ENCODE peak calls at places on chromosomes 16 and 17, in four cellular contexts. One of them, this sample, is unnamed. For H3K36me3, the result is how much of the 10 kb centered on the place peaks cover.

GRCh38 chr17:57875109-57876022 is 25.5 kb upstream of the MRPS23 start:
- DNase-seq in GM12878: no peak
- DNase-seq in astrocyte: peak
- DNase-seq in PC-9: peak
- DNase-seq in this sample: peak

GRCh38 chr17:39485555-39485954 is 24.3 kb downstream of the CDK12 start:
- DNase-seq in GM12878: no peak
- DNase-seq in astrocyte: peak
- DNase-seq in PC-9: peak
- DNase-seq in this sample: peak

GRCh38 chr16:74720579-74720978 is 19.9 kb upstream of the MLKL start:
- DNase-seq in GM12878: no peak
- DNase-seq in astrocyte: no peak
- DNase-seq in PC-9: no peak
- DNase-seq in this sample: no peak

GRCh38 chr17:11682646-11683045 is 84.4 kb downstream of the DNAH9 start:
- DNase-seq in GM12878: no peak
- DNase-seq in astrocyte: no peak
- DNase-seq in PC-9: no peak
- DNase-seq in this sample: no peak

GRCh38 chr16:50263940-50264929 is 2.1 kb upstream of the ADCY7 start:
- DNase-seq in GM12878: peak
- DNase-seq in astrocyte: peak
- DNase-seq in PC-9: no peak
- DNase-seq in this sample: peak

GRCh38 chr16:58481931-58482330 is 18.0 kb upstream of the NDRG4 start:
- DNase-seq in GM12878: no peak
- DNase-seq in astrocyte: peak
- DNase-seq in PC-9: no peak
- DNase-seq in this sample: no peak

GRCh38 chr16:49598386-49599170 is 225.0 kb downstream of the C16orf78 start:
- DNase-seq in GM12878: peak
- DNase-seq in astrocyte: no peak
- DNase-seq in PC-9: no peak
- DNase-seq in this sample: no peak

GRCh38 chr16:10121496-10121895 is 60.7 kb downstream of the GRIN2A start:
- DNase-seq in GM12878: no peak
- DNase-seq in astrocyte: peak
- DNase-seq in PC-9: no peak
- DNase-seq in this sample: peak

GRCh38 chr17:73485130-73485529 is 159.1 kb downstream of the SDK2 start:
- DNase-seq in GM12878: no peak
- DNase-seq in astrocyte: no peak
- DNase-seq in PC-9: no peak
- DNase-seq in this sample: no peak

GRCh38 chr16:1871974-1872635 is at the start of gene MEIOB:
- DNase-seq in GM12878: no peak
- DNase-seq in astrocyte: no peak
- DNase-seq in PC-9: peak
- DNase-seq in this sample: no peak

GRCh38 chr16:57575468-57576277 is 33.2 kb downstream of the ADGRG5 start:
- DNase-seq in GM12878: no peak
- DNase-seq in astrocyte: no peak
- DNase-seq in PC-9: no peak
- DNase-seq in this sample: no peak

GRCh38 chr16:2033057-2033911 is 6.6 kb downstream of the NHERF2 start:
- DNase-seq in GM12878: no peak
- DNase-seq in astrocyte: peak
- DNase-seq in PC-9: peak
- DNase-seq in this sample: no peak

GRCh38 chr16:87576191-87576590 is 26.1 kb upstream of the JPH3 start:
- DNase-seq in GM12878: no peak
- DNase-seq in astrocyte: no peak
- DNase-seq in PC-9: no peak
- DNase-seq in this sample: no peak

GRCh38 chr16:4795181-4795827 is at the start of gene SMIM22:
- DNase-seq in GM12878: no peak
- DNase-seq in astrocyte: no peak
- DNase-seq in PC-9: peak
- DNase-seq in this sample: no peak

GRCh38 chr17:7035591-7036368 is at the start of gene SLC16A13:
- DNase-seq in GM12878: peak
- DNase-seq in astrocyte: peak
- DNase-seq in PC-9: peak
- DNase-seq in this sample: peak

GRCh38 chr16:87345721-87346424 is 28.7 kb upstream of the C16orf95 start:
- DNase-seq in GM12878: no peak
- DNase-seq in astrocyte: no peak
- DNase-seq in PC-9: no peak
- DNase-seq in this sample: no peak

GRCh38 chr16:2720719-2721633 is 952 bp upstream of the PRSS27 start:
- DNase-seq in GM12878: peak
- DNase-seq in astrocyte: peak
- DNase-seq in PC-9: peak
- DNase-seq in this sample: peak

GRCh38 chr16:67447508-67448076 is 16.7 kb downstream of the HSD11B2 start:
- DNase-seq in GM12878: peak
- DNase-seq in astrocyte: no peak
- DNase-seq in PC-9: peak
- DNase-seq in this sample: peak

GRCh38 chr16:28873543-28874201 is 4.6 kb upstream of the ATP2A1 start:
- DNase-seq in GM12878: no peak
- DNase-seq in astrocyte: no peak
- DNase-seq in PC-9: peak
- DNase-seq in this sample: no peak

GRCh38 chr16:4494746-4495490 is 18.7 kb downstream of the HMOX2 start:
- DNase-seq in GM12878: no peak
- DNase-seq in astrocyte: peak
- DNase-seq in PC-9: peak
- DNase-seq in this sample: peak

GRCh38 chr17:82217530-82218204 is 5.0 kb upstream of the CCDC57 start:
- DNase-seq in GM12878: no peak
- DNase-seq in astrocyte: peak
- DNase-seq in PC-9: peak
- DNase-seq in this sample: peak

GRCh38 chr16:10266809-10267208 is 84.6 kb upstream of the GRIN2A start:
- DNase-seq in GM12878: peak
- DNase-seq in astrocyte: no peak
- DNase-seq in PC-9: no peak
- DNase-seq in this sample: no peak

GRCh38 chr17:40311575-40311974 is 2.6 kb downstream of the RARA start:
- DNase-seq in GM12878: no peak
- DNase-seq in astrocyte: no peak
- DNase-seq in PC-9: peak
- DNase-seq in this sample: no peak

GRCh38 chr17:64006361-64007088 is 8.4 kb downstream of the PRR29 start:
- DNase-seq in GM12878: no peak
- DNase-seq in astrocyte: no peak
- DNase-seq in PC-9: no peak
- DNase-seq in this sample: no peak

GRCh38 chr16:50273888-50274770 is 7.8 kb downstream of the ADCY7 start:
- DNase-seq in GM12878: peak
- DNase-seq in astrocyte: no peak
- DNase-seq in PC-9: no peak
- DNase-seq in this sample: no peak

GRCh38 chr16:593406-593805 is 3.5 kb downstream of the RAB40C start:
- DNase-seq in GM12878: no peak
- DNase-seq in astrocyte: no peak
- DNase-seq in PC-9: peak
- DNase-seq in this sample: peak

GRCh38 chr17:76383645-76384221 is 676 bp upstream of the SPHK1 start:
- DNase-seq in GM12878: no peak
- DNase-seq in astrocyte: peak
- DNase-seq in PC-9: no peak
- DNase-seq in this sample: no peak

GRCh38 chr17:81667754-81668153 is 1.2 kb downstream of the CCDC137 start:
- DNase-seq in GM12878: no peak
- DNase-seq in astrocyte: no peak
- DNase-seq in PC-9: no peak
- DNase-seq in this sample: peak

GRCh38 chr16:67528870-67529638 is 425 bp downstream of the RIPOR1 start:
- DNase-seq in GM12878: no peak
- DNase-seq in astrocyte: no peak
- DNase-seq in PC-9: peak
- DNase-seq in this sample: no peak

GRCh38 chr16:56688762-56689161 is 6.5 kb downstream of the MT1X start:
- DNase-seq in GM12878: no peak
- DNase-seq in astrocyte: no peak
- DNase-seq in PC-9: no peak
- DNase-seq in this sample: no peak

GRCh38 chr17:75827291-75828050 is 16.7 kb downstream of the UNC13D start:
- DNase-seq in GM12878: no peak
- DNase-seq in astrocyte: peak
- DNase-seq in PC-9: no peak
- DNase-seq in this sample: no peak

DNA sequence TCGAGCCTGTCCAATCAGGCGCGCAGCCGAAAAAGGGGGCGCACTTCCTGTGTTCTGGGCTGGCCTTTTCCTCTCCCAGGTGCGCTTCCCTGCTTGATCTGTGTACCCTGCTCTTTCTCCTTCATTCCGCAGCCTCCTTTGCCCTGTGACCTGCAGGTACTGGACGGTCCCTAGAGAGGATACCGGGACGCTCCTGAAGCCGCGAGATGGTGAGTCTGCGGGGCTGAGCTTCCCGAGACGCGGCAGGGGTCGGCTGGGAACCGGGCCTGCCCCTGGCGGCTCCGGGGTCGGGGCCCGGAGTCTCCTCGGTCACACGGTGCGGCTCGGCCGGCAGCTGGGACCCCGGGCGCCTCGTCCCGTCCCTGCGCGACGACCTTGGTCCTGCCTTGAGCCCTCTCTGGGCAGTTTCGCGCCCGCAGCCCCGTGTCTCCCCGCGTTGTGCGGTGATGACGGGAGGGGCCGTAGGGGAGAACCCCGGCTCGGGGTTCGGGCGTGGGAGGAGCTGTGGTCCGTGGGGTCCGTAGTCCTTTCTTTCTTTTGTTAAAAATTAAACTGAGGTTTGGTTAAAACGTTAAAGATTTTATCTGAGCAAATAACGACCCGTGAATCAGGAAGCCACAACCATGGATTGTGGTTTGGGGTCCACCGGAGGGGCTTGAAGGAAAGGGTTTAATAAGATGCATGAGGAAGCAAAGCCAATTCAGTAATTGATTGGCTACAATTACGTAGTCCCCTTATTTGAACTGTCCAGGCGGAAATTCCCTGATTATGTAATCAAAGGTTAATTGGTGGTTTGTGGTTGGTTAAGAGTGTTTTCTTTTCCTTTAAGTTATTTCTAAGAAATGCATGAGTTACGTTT is 172.8 kb upstream of the ZNF267 start:
- DNase-seq in GM12878: peak
- DNase-seq in astrocyte: peak
- DNase-seq in PC-9: peak
- DNase-seq in this sample: peak
- TF ChIP-seq CTCF in GM12878: peak
- TF ChIP-seq CTCF in astrocyte: no peak
- TF ChIP-seq CTCF in PC-9: peak
- TF ChIP-seq CTCF in this sample: peak

GRCh38 chr17:4287710-4288109 is 23.9 kb upstream of the ANKFY1 start:
- DNase-seq in GM12878: no peak
- DNase-seq in astrocyte: no peak
- DNase-seq in PC-9: no peak
- DNase-seq in this sample: no peak
- H3K36me3 ChIP-seq in GM12878: under half
- H3K36me3 ChIP-seq in astrocyte: under half
- H3K36me3 ChIP-seq in PC-9: under half
- H3K36me3 ChIP-seq in this sample: under half

GRCh38 chr16:11610580-11610979 is 23.9 kb upstream of the LITAF start:
- DNase-seq in GM12878: no peak
- DNase-seq in astrocyte: no peak
- DNase-seq in PC-9: no peak
- DNase-seq in this sample: no peak
- TF ChIP-seq CTCF in GM12878: no peak
- TF ChIP-seq CTCF in astrocyte: no peak
- TF ChIP-seq CTCF in PC-9: no peak
- TF ChIP-seq CTCF in this sample: no peak

DNA sequence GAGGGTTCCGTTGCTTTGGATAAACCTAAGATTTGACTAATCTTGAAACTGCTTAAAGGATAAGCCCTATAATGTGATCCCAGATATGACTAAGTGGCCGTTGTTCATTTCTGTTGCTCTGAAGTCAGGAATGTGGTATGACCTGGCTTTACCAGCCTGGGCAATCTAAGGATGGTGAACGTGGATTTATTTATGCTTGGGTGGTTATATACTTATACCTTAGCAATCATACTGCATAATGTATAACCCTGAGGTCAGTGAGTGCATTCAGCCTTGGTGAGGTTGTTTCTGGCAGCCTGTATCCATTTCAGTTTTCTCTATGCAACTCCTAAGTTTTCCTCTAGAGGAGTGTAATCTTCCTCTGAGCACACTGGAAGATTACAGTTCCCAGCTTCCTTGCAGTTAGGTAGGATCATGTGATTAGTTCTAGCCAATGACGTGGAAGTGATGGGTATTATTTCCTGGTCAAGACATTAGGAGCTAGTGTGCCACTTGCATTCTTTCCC is 41.9 kb downstream of the FTO start:
- DNase-seq in GM12878: no peak
- DNase-seq in astrocyte: peak
- DNase-seq in PC-9: peak
- DNase-seq in this sample: peak
- H3K36me3 ChIP-seq in GM12878: under half
- H3K36me3 ChIP-seq in astrocyte: under half
- H3K36me3 ChIP-seq in PC-9: under half
- H3K36me3 ChIP-seq in this sample: under half

GRCh38 chr17:79255471-79255870 is 180.8 kb downstream of the ENGASE start:
- DNase-seq in GM12878: no peak
- DNase-seq in astrocyte: no peak
- DNase-seq in PC-9: no peak
- DNase-seq in this sample: no peak

GRCh38 chr17:79255926-79256325 is 181.3 kb downstream of the ENGASE start:
- DNase-seq in GM12878: no peak
- DNase-seq in astrocyte: no peak
- DNase-seq in PC-9: no peak
- DNase-seq in this sample: no peak

GRCh38 chr17:79252886-79253285 is 178.3 kb downstream of the ENGASE start:
- DNase-seq in GM12878: no peak
- DNase-seq in astrocyte: no peak
- DNase-seq in PC-9: no peak
- DNase-seq in this sample: no peak

GRCh38 chr17:79258042-79258441 is 183.4 kb downstream of the ENGASE start:
- DNase-seq in GM12878: no peak
- DNase-seq in astrocyte: no peak
- DNase-seq in PC-9: no peak
- DNase-seq in this sample: no peak

GRCh38 chr17:79255046-79255445 is 180.4 kb downstream of the ENGASE start:
- DNase-seq in GM12878: no peak
- DNase-seq in astrocyte: no peak
- DNase-seq in PC-9: no peak
- DNase-seq in this sample: no peak
- TF ChIP-seq CTCF in GM12878: no peak
- TF ChIP-seq CTCF in astrocyte: no peak
- TF ChIP-seq CTCF in PC-9: no peak
- TF ChIP-seq CTCF in this sample: no peak

DNA sequence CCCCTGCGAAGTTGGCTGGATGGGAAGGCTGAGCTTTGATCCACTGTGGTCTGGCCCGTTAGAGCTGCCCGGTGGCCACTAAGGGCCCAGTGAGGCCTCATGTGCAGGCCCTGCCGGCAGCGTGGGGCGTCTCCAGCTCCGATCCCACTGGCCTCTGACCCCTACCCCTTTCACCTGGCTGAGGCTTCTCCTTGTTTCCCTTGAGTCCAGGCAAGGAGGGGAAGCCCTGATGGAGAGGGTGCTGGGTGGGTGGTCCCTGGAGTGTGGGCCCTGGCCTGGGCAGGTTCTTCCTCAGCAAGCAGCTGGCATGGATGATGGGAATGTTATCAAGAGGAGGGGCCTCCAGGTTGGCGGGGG is 356.8 kb downstream of the SEC14L1 start:
- DNase-seq in GM12878: no peak
- DNase-seq in astrocyte: no peak
- DNase-seq in PC-9: no peak
- DNase-seq in this sample: no peak
- H3K36me3 ChIP-seq in GM12878: under half
- H3K36me3 ChIP-seq in astrocyte: under half
- H3K36me3 ChIP-seq in PC-9: under half
- H3K36me3 ChIP-seq in this sample: under half

This sample was measured in bronchial epithelial cell.